ENCODE peak calls at places on chromosome 22, in seven cellular contexts. H, B, J, R, N, M and I are unnamed samples.

GRCh38 chr22:37187891-37188761 is at the start of gene C1QTNF6:
- DNase-seq in M (peak; percentile 51), J (peak; percentile 43), B (no peak), N (peak; percentile 64), R (no peak), H (no peak), I (no peak)

GRCh38 chr22:47123006-47123826 is 360.8 kb downstream of the TBC1D22A start:
- DNase-seq in N (peak; percentile 28), B (no peak), H (no peak), J (no peak), M (peak; percentile 10), R (no peak), I (no peak)

GRCh38 chr22:27283714-27284113 is 517.8 kb downstream of the MN1 start:
- DNase-seq in M (no peak), J (no peak), B (no peak), R (no peak), H (no peak), N (no peak), I (no peak)

GRCh38 chr22:36741204-36741793 is 34.6 kb downstream of the IFT27 start:
- DNase-seq in M (no peak), H (no peak), J (no peak), R (no peak), B (no peak), N (peak; percentile 19), I (no peak)

GRCh38 chr22:36194385-36194784 is 7.2 kb downstream of the APOL4 start:
- DNase-seq in J (no peak), B (no peak), R (no peak), M (no peak), H (no peak), N (no peak), I (no peak)

GRCh38 chr22:46224771-46225290 is 25.3 kb downstream of the CDPF1 start:
- DNase-seq in M (no peak), R (no peak), N (no peak), H (no peak), B (no peak), J (no peak), I (no peak)

GRCh38 chr22:38742176-38742942 is 13.4 kb downstream of the SUN2 start:
- DNase-seq in B (no peak), H (no peak), J (no peak), M (peak; percentile 54), N (no peak), R (no peak), I (no peak)

GRCh38 chr22:35314161-35314942 is 14.7 kb downstream of the TOM1 start:
- DNase-seq in B (no peak), R (no peak), N (peak; percentile 39), H (no peak), J (no peak), M (no peak), I (no peak)

GRCh38 chr22:44347549-44347948 is 34.8 kb upstream of the SHISAL1 start:
- DNase-seq in J (no peak), H (no peak), M (no peak), N (no peak), B (no peak), R (no peak), I (no peak)

GRCh38 chr22:27581241-27581640 is 220.3 kb downstream of the MN1 start:
- DNase-seq in J (no peak), N (no peak), R (no peak), B (no peak), M (no peak), H (no peak), I (no peak)

GRCh38 chr22:37498289-37498909 is 12.2 kb upstream of the MFNG start:
- DNase-seq in M (peak; percentile 85), N (peak; percentile 68), B (peak; percentile 87), H (peak; percentile 46), R (no peak), J (no peak), I (peak; percentile 44)

GRCh38 chr22:37906364-37907008 is 389 bp downstream of the MICALL1 start:
- DNase-seq in N (no peak), M (peak; percentile 72), J (no peak), B (peak; percentile 79), R (no peak), H (no peak), I (no peak)

GRCh38 chr22:47267531-47268282 is 505.3 kb downstream of the TBC1D22A start:
- DNase-seq in B (no peak), N (peak; percentile 15), H (no peak), J (no peak), R (no peak), M (no peak), I (no peak)

GRCh38 chr22:32426881-32427280 is 14.8 kb upstream of the RTCB start:
- DNase-seq in J (no peak), R (no peak), B (no peak), M (no peak), N (no peak), H (no peak), I (no peak)

GRCh38 chr22:22450343-22450839 is 58.2 kb downstream of the ZNF280B start:
- DNase-seq in M (no peak), N (no peak), B (peak; percentile 84), J (no peak), H (no peak), R (no peak), I (no peak)

GRCh38 chr22:47769652-47770051 is 1007.2 kb downstream of the TBC1D22A start:
- DNase-seq in R (no peak), B (no peak), H (no peak), J (no peak), N (no peak), M (no peak), I (no peak)

GRCh38 chr22:47175151-47175760 is 412.8 kb downstream of the TBC1D22A start:
- DNase-seq in M (no peak), H (no peak), J (peak; percentile 49), N (peak; percentile 57), R (no peak), B (no peak), I (no peak)

GRCh38 chr22:30290679-30291333 is 1.5 kb upstream of the CASTOR1 start:
- DNase-seq in B (no peak), H (no peak), J (peak; percentile 75), M (peak; percentile 92), N (peak; percentile 91), R (peak; percentile 42), I (no peak)

GRCh38 chr22:19872779-19873137 is 18.1 kb upstream of the GNB1L start:
- DNase-seq in H (no peak), J (no peak), N (peak; percentile 63), R (no peak), M (peak; percentile 79), B (no peak), I (no peak)

GRCh38 chr22:50208939-50209892 is 8.4 kb downstream of the SELENOO start:
- DNase-seq in R (no peak), H (no peak), M (peak; percentile 81), J (no peak), B (no peak), N (no peak), I (no peak)

GRCh38 chr22:31089101-31090100 is 8.3 kb downstream of the SMTN start:
- DNase-seq in J (no peak), N (no peak), B (peak; percentile 85), H (no peak), R (no peak), M (peak; percentile 68), I (no peak)

GRCh38 chr22:50473088-50473487 is 1.7 kb downstream of the SBF1 start:
- DNase-seq in M (peak; percentile 71), R (no peak), N (no peak), H (no peak), B (no peak), J (no peak), I (peak; percentile 30)

GRCh38 chr22:41320416-41321240 is 19.3 kb downstream of the ZC3H7B start:
- DNase-seq in J (no peak), N (no peak), M (no peak), B (no peak), R (no peak), H (no peak), I (no peak)

GRCh38 chr22:24059121-24059520 is 48.0 kb downstream of the CABIN1 start:
- DNase-seq in J (peak; percentile 98), B (no peak), M (no peak), R (no peak), N (no peak), H (no peak), I (no peak)

GRCh38 chr22:43346521-43346929 is 3.4 kb upstream of the SCUBE1 start:
- DNase-seq in H (peak; percentile 23), M (peak; percentile 79), R (peak; percentile 42), J (no peak), B (peak; percentile 85), N (peak; percentile 82), I (peak; percentile 54)

GRCh38 chr22:46690146-46690545 is 47.9 kb downstream of the CERK start:
- DNase-seq in M (peak; percentile 23), B (no peak), H (no peak), N (no peak), R (no peak), J (no peak), I (no peak)

GRCh38 chr22:48536691-48537591 is 1290.7 kb downstream of the BRD1 start:
- DNase-seq in B (no peak), J (peak; percentile 31), H (no peak), M (no peak), R (no peak), N (peak; percentile 74), I (no peak)

GRCh38 chr22:23539135-23539838 is 40.8 kb downstream of the IGLL1 start:
- DNase-seq in B (peak; percentile 79), H (peak; percentile 38), N (peak; percentile 81), R (peak; percentile 77), M (peak; percentile 91), J (peak; percentile 66), I (peak; percentile 44)

GRCh38 chr22:49405590-49405989 is 422.1 kb downstream of the BRD1 start:
- DNase-seq in M (no peak), R (no peak), B (no peak), J (no peak), H (no peak), N (no peak), I (no peak)

GRCh38 chr22:29071261-29072045 is 1.4 kb upstream of the KREMEN1 start:
- DNase-seq in J (no peak), R (no peak), N (peak; percentile 83), M (peak; percentile 76), B (peak; percentile 71), H (no peak), I (no peak)

GRCh38 chr22:35601743-35602633 is 15.1 kb downstream of the MB start:
- DNase-seq in R (peak; percentile 14), B (no peak), N (peak; percentile 73), M (no peak), H (no peak), J (peak; percentile 78), I (no peak)

GRCh38 chr22:49642741-49643140 is 184.9 kb downstream of the BRD1 start:
- DNase-seq in B (no peak), H (no peak), N (no peak), M (peak; percentile 75), J (no peak), R (no peak), I (no peak)